ENCODE peak calls at places on chromosomes 6 and 20, in four cellular contexts. P is hepatocyte, A is WERI-Rb-1, G is fibroblast of lung. Q is an unnamed sample.
A peak's percentile ranks its signal among the peaks of the same experiment; 100 is the strongest.

GRCh38 chr6:37536462-37537225 is 37.0 kb upstream of the CCDC167 start:
- DNase-seq in A (no peak), G (no peak), P (no peak), Q (no peak)

GRCh38 chr6:12844284-12845223 is 128.0 kb downstream of the PHACTR1 start:
- DNase-seq in G (no peak), A (no peak), P (peak; percentile 31), Q (peak; percentile 10)

GRCh38 chr20:47392015-47392720 is 35.7 kb upstream of the ZMYND8 start:
- DNase-seq in P (no peak), A (no peak), G (peak; percentile 91), Q (peak; percentile 99)

GRCh38 chr20:63599396-63600050 is 25.5 kb upstream of the HELZ2 start:
- DNase-seq in A (no peak), P (no peak), G (no peak), Q (no peak)

GRCh38 chr6:107458687-107459282 is 579 bp downstream of the PDSS2 start:
- DNase-seq in A (no peak), G (peak; percentile 13), P (peak; percentile 35), Q (no peak)

GRCh38 chr6:147677647-147678046 is 169.2 kb downstream of the SAMD5 start:
- DNase-seq in P (no peak), G (no peak), A (no peak), Q (no peak)

GRCh38 chr20:6533321-6533720 is 234.2 kb upstream of the BMP2 start:
- DNase-seq in P (peak; percentile 5), A (no peak), G (peak; percentile 92), Q (peak; percentile 59)

GRCh38 chr6:110355727-110356126 is 2.4 kb downstream of the METTL24 start:
- DNase-seq in A (no peak), P (no peak), G (no peak), Q (no peak)

GRCh38 chr6:91613481-91613880 is 1026.6 kb upstream of the MAP3K7 start:
- DNase-seq in G (no peak), A (no peak), P (no peak), Q (no peak)

GRCh38 chr6:20572288-20572687 is 38.0 kb downstream of the CDKAL1 start:
- DNase-seq in A (no peak), P (no peak), G (no peak), Q (no peak)

GRCh38 chr20:35739294-35740163 is 2.5 kb downstream of the RBM39 start:
- DNase-seq in G (peak; percentile 53), P (peak; percentile 19), A (no peak), Q (no peak)

GRCh38 chr20:58287638-58288037 is 21.9 kb upstream of the RAB22A start:
- DNase-seq in A (no peak), P (no peak), G (no peak), Q (no peak)

GRCh38 chr20:22773326-22773725 is 189.0 kb upstream of the FOXA2 start:
- DNase-seq in G (no peak), P (peak; percentile 48), A (no peak), Q (no peak)

GRCh38 chr6:109326346-109326745 is 55.9 kb downstream of the CD164 start:
- DNase-seq in A (no peak), G (no peak), P (no peak), Q (no peak)

GRCh38 chr6:14226051-14226660 is 108.6 kb downstream of the CD83 start:
- DNase-seq in P (no peak), G (no peak), A (no peak), Q (no peak)

GRCh38 chr6:170049641-170050491 is 241.0 kb downstream of the DLL1 start:
- DNase-seq in G (peak; percentile 97), A (no peak), P (peak; percentile 68), Q (peak; percentile 53)

GRCh38 chr20:48619126-48620101 is 208.4 kb downstream of the PREX1 start:
- DNase-seq in A (no peak), P (peak; percentile 41), G (no peak), Q (no peak)

GRCh38 chr6:113856011-113856551 is 1.1 kb upstream of the MARCKS start:
- DNase-seq in A (peak; percentile 35), G (peak; percentile 70), P (peak; percentile 52), Q (no peak)

GRCh38 chr6:24524801-24525200 is 30.0 kb downstream of the ALDH5A1 start:
- DNase-seq in G (peak; percentile 62), A (peak; percentile 53), P (peak; percentile 56), Q (no peak)

GRCh38 chr20:33076662-33077398 is 2.6 kb upstream of the BPIFB4 start:
- DNase-seq in A (peak; percentile 60), G (no peak), P (peak; percentile 31), Q (no peak)

GRCh38 chr6:14704383-14705271 is 541.2 kb upstream of the JARID2 start:
- DNase-seq in P (no peak), G (no peak), A (no peak), Q (no peak)

GRCh38 chr6:35265523-35265922 is 6.0 kb downstream of the ZNF76 start:
- DNase-seq in P (no peak), A (no peak), G (no peak), Q (no peak)

GRCh38 chr20:208937-209566 is 18.0 kb upstream of the DEFB129 start:
- DNase-seq in G (peak; percentile 83), P (peak; percentile 65), A (no peak), Q (peak; percentile 35)

GRCh38 chr6:17250237-17250636 is 30.9 kb upstream of the RBM24 start:
- DNase-seq in G (no peak), P (no peak), A (no peak), Q (no peak)

GRCh38 chr6:80544500-80545055 is 438.1 kb downstream of the BCKDHB start:
- DNase-seq in A (no peak), P (peak; percentile 17), G (no peak), Q (no peak)

GRCh38 chr6:80543151-80543550 is 436.7 kb downstream of the BCKDHB start:
- DNase-seq in A (no peak), P (no peak), G (no peak), Q (no peak)

GRCh38 chr6:80545323-80545722 is 438.9 kb downstream of the BCKDHB start:
- DNase-seq in G (no peak), P (no peak), A (no peak), Q (no peak)

GRCh38 chr6:80541886-80542285 is 435.4 kb downstream of the BCKDHB start:
- DNase-seq in G (no peak), P (no peak), A (no peak), Q (no peak)

DNA sequence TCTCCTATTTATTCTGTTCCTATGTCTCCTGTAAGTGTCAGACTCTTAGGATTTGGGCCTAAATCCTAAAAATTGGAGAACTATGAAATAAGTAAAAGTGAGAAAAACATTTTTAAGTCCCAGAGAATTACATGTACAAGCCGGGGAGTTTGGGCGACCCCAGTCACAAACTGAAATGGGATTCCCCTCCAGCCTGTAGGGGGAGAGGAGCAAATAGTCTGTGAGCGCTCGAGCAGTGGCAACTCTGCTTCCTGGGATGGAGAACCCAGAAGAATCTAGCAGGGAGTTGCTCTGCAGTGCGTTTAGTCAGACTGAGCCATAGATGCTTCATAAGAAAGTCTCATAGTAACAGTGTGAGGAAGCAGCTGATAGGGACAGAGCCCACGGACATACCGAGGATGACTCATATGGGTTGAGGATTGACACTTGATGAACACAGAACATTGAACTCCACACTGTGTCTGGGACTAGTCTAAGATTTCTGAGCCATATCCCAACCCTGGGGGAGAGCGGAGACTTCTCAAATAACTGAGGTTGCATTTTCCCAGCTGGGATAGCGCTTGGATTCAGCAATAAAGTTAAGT is 437.2 kb downstream of the BCKDHB start:
- DNase-seq in P (peak; percentile 9), A (no peak), G (peak; percentile 39), Q (no peak)
- TF ChIP-seq CTCF in P (no peak), A (no peak), G (peak; percentile 3), Q (no peak)

GRCh38 chr20:38669688-38670087 is 54.6 kb upstream of the SLC32A1 start:
- DNase-seq in A (no peak), P (no peak), G (no peak), Q (no peak)

GRCh38 chr20:38671186-38671585 is 53.1 kb upstream of the SLC32A1 start:
- DNase-seq in A (no peak), G (no peak), P (no peak), Q (no peak)

GRCh38 chr20:38672504-38672903 is 51.8 kb upstream of the SLC32A1 start:
- DNase-seq in G (no peak), A (no peak), P (no peak), Q (no peak)

GRCh38 chr20:38671701-38672292 is 52.5 kb upstream of the SLC32A1 start:
- DNase-seq in G (no peak), P (no peak), A (no peak), Q (no peak)

GRCh38 chr20:38670786-38671185 is 53.5 kb upstream of the SLC32A1 start:
- DNase-seq in P (no peak), A (no peak), G (no peak), Q (no peak)
- H3K4me3 ChIP-seq in P (no peak overlapping the region), A (no peak overlapping the region), G (no peak overlapping the region), Q (no peak overlapping the region)

DNA sequence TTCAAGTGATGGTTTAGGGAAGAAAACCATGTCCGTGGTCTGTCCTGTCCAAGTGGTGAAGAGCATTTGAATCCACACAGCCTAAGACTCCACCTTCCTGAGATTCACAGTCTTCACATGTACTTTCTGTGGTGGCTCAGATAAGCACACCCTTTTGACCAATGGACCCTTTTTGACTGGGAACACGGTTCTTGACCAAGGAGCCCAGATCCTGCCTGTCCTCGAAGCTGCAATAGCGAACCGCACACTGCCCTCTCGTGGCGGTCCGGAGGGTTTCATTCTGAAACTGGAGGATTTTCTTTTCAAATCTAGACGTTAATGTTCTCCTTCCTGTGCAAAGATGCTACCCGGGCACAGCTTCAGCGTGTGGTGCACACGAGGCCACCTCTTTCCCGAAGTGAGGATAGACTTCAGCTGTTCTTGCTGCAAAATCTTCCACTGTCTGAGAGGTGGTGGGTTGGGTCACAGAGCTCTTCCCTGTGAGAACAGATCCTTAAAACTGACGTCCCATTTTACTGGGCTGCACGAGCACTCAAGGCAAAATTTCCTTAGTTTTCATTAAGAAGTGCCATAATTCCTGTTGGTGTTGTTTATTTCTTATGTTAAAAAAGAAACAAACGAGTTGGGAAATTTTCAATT is 90.5 kb downstream of the SYNJ2 start:
- DNase-seq in G (peak; percentile 81), P (peak; percentile 83), A (peak; percentile 72), Q (no peak)
- TF ChIP-seq CTCF in G (peak; percentile 84), P (peak; percentile 93), A (peak; percentile 79), Q (peak; percentile 79)

DNA sequence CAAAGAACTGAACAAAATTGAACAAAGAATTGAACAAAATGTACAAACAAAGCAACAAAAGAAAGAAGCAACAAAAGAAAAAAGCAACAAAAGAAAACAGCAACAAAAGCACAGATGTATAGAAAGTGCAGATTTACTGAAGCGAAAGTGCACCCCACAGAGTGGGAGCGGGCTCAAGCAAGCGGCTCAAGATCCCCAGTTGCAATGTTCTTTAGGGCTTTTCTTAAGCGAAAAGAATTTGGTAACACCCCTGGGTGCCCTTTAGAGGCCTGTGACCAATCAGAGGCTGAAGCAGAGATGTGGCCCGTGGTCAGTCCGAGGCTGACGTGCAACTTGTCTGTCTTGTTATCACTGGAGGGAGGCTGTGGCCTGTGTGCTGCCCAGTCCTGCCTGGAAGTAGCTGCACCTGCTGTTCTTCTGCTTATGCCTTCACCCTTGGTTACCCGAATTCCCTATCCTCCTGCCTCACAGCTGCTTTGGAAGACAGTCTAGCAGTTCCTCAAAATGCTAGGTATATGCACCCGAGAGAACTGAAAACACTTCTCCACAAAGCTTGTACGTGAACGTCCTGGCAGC is 13.2 kb upstream of the KIF25 start:
- DNase-seq in P (no peak), A (no peak), G (no peak), Q (no peak)
- H3K4me3 ChIP-seq in P (no peak overlapping the region), A (no peak overlapping the region), G (no peak overlapping the region), Q (no peak overlapping the region)

GRCh38 chr6:7939864-7940228 is 29.3 kb upstream of the TXNDC5 start:
- DNase-seq in A (no peak), P (no peak), G (no peak), Q (no peak)
- TF ChIP-seq CTCF in A (no peak), P (no peak), G (no peak), Q (no peak)

GRCh38 chr20:61117725-61118124 is 134.3 kb upstream of the CDH4 start:
- DNase-seq in A (no peak), G (peak; percentile 43), P (peak; percentile 72), Q (no peak)
- H3K4me3 ChIP-seq in A (no peak overlapping the region), G (no peak overlapping the region), P (no peak overlapping the region), Q (no peak overlapping the region)